ENCODE peak calls at places on chromosomes 12 and 14, in ten cellular contexts. W is mammary epithelial cell; E is heart left ventricle; H is CD4-positive, CD25-positive, alpha-beta regulatory T cell; K is upper lobe of right lung; B is psoas muscle; Y is tibial artery; N is A549; T is HepG2; L is dorsolateral prefrontal cortex. R is an unnamed sample.

GRCh38 chr12:27826076-27826475 is 46.0 kb upstream of the MANSC4 start:
- DNase-seq in N (no peak), T (no peak), H (no peak), Y (no peak), W (peak; percentile 29), L (no peak), K (no peak), B (no peak), E (no peak), R (no peak)

GRCh38 chr12:6532927-6533652 is 1.2 kb upstream of the GAPDH start:
- DNase-seq in Y (peak; percentile 90), K (peak; percentile 82), N (peak; percentile 66), T (peak; percentile 84), B (peak; percentile 69), W (peak; percentile 87), H (no peak), E (peak; percentile 73), L (peak; percentile 57), R (peak; percentile 92)

GRCh38 chr14:23269193-23269592 is 16.7 kb downstream of the HOMEZ start:
- DNase-seq in B (no peak), W (no peak), T (no peak), N (no peak), Y (no peak), H (no peak), L (no peak), K (no peak), E (no peak), R (no peak)

GRCh38 chr12:75550906-75551305 is 39.5 kb upstream of the KRR1 start:
- DNase-seq in E (no peak), L (no peak), K (no peak), H (no peak), B (no peak), N (no peak), T (no peak), W (no peak), Y (no peak), R (no peak)

GRCh38 chr12:24896171-24896570 is 52.7 kb downstream of the BCAT1 start:
- DNase-seq in B (no peak), H (no peak), W (no peak), L (no peak), E (no peak), Y (no peak), K (no peak), T (no peak), N (no peak), R (no peak)

GRCh38 chr12:57518920-57519757 is 1.2 kb downstream of the DDIT3 start:
- DNase-seq in E (peak; percentile 30), L (no peak), H (no peak), B (peak; percentile 55), N (peak; percentile 26), Y (peak; percentile 83), K (no peak), W (peak; percentile 25), T (peak; percentile 60), R (peak; percentile 83)

GRCh38 chr12:26987634-26988424 is 26.4 kb downstream of the TM7SF3 start:
- DNase-seq in W (no peak), T (no peak), B (no peak), E (no peak), K (no peak), N (no peak), L (no peak), Y (no peak), H (no peak), R (no peak)

GRCh38 chr12:2372178-2372577 is 319.4 kb downstream of the CACNA1C start:
- DNase-seq in Y (peak; percentile 32), K (peak; percentile 16), H (no peak), E (no peak), B (no peak), T (no peak), W (no peak), L (peak; percentile 21), N (no peak), R (no peak)

GRCh38 chr12:76698316-76698715 is 65.6 kb upstream of the ZDHHC17 start:
- DNase-seq in K (no peak), L (no peak), N (no peak), Y (no peak), H (no peak), B (no peak), W (no peak), E (no peak), T (no peak), R (no peak)
- H3K4me3 ChIP-seq in K (no peak overlapping the region), L (no peak overlapping the region), N (no peak overlapping the region), Y (no peak overlapping the region), H (no peak overlapping the region), B (no peak overlapping the region), W (no peak overlapping the region), E (no peak overlapping the region), T (no peak overlapping the region), R (no peak overlapping the region)

GRCh38 chr12:56029666-56030293 is 8.9 kb downstream of the IKZF4 start:
- DNase-seq in L (no peak), T (peak; percentile 71), Y (no peak), H (peak; percentile 19), W (no peak), K (no peak), B (no peak), E (peak; percentile 36), N (peak; percentile 78), R (no peak)

GRCh38 chr12:56032006-56032405 is 9.7 kb upstream of the RPS26 start:
- DNase-seq in K (no peak), E (no peak), N (no peak), H (peak; percentile 30), L (no peak), B (no peak), W (no peak), Y (no peak), T (no peak), R (no peak)

GRCh38 chr12:56029166-56029519 is 8.3 kb downstream of the IKZF4 start:
- DNase-seq in N (no peak), B (no peak), Y (no peak), K (no peak), H (no peak), W (no peak), T (no peak), L (no peak), E (no peak), R (no peak)

GRCh38 chr12:56028511-56029165 is 7.8 kb downstream of the IKZF4 start:
- DNase-seq in B (no peak), E (no peak), K (no peak), T (no peak), W (peak; percentile 14), H (no peak), Y (no peak), L (no peak), N (no peak), R (no peak)
- H3K27ac ChIP-seq in B (no peak overlapping the region), E (no peak overlapping the region), K (peak overlapping the region; percentile 36), T (no peak overlapping the region), W (no peak overlapping the region), H (peak overlapping the region; percentile 53), Y (no peak overlapping the region), L (no peak overlapping the region), N (no peak overlapping the region), R (no peak overlapping the region)

DNA sequence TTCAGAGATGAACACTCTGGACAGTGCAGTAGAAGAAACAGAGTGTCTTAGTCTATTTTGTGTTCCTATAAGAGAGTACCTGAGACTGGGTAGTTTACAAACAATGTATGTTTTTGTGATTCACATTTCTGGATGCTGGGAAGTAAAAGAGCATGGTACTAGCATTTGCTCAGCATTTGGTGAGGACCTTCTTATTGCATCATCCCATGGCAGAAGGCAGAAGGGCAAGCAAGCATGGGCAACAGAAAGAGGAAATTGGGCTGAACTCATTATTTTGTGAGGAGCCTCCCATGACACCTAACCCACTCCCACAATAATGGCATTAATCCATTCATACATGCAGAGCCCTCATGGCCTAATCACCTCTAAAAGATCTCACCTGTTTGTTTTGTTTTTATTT is 8.0 kb downstream of the ANKS1B start:
- DNase-seq in L (no peak), W (no peak), K (no peak), T (no peak), B (no peak), Y (no peak), H (no peak), E (no peak), N (no peak), R (no peak)
- H3K4me3 ChIP-seq in L (no peak overlapping the region), W (no peak overlapping the region), K (no peak overlapping the region), T (no peak overlapping the region), B (no peak overlapping the region), Y (no peak overlapping the region), H (no peak overlapping the region), E (no peak overlapping the region), N (no peak overlapping the region), R (no peak overlapping the region)

DNA sequence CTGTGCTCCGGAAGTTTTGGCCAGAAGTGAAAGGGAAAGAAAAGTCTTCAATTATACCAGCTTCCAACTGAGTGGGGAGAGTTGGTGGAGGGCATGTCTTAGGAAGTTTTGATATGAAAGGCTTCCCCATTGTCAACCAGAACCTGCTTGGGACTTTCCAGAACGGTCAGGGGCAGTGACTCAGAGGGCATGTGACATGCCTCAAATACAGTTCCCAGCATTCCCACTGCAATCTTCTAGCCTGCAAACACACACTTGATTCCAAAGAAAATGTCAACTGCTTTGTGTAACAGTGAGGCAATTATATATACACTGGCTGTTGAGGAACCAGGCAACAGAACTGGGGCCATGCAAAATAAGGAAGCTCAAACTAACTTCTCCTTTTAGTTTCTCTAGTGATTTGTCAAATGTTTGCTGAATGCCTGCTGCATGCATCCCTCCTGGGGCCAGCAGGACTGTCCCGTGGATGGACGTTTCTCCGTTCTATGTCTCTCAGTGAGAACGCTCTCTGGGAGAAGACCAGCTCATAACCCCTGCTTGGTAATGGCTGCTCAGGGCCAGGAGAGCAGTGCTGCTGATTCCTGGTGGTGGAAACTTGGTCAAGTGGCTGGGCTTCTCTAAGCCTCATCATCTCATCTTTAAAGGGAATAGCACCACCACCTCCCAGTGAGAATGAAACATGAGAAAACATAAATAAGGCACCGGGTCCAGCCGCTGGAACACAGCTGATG is 18.3 kb downstream of the SLC25A47 start:
- DNase-seq in E (peak; percentile 43), H (no peak), W (peak; percentile 73), K (peak; percentile 61), T (no peak), L (no peak), B (no peak), Y (peak; percentile 83), N (peak; percentile 75), R (peak; percentile 69)
- H3K27ac ChIP-seq in E (peak overlapping the region; percentile 44), H (no peak overlapping the region), W (peak overlapping the region; percentile 12), K (peak overlapping the region; percentile 77), T (no peak overlapping the region), L (peak overlapping the region; percentile 65), B (peak overlapping the region; percentile 74), Y (peak overlapping the region; percentile 78), N (peak overlapping the region; percentile 67), R (peak overlapping the region; percentile 79)

R was measured in kidney.